ENCODE peak calls at places on chromosome 21, in six cellular contexts. U is NCI-H774; L is stimulated activated CD4-positive, alpha-beta T cell treated with anti-CD3 and anti-CD28 coated beads, TNF-alpha, amount 100 ng/mL, for 1 hour; P is Calu3; G is HCEC 1CT; I is T1000. X is an unnamed sample.

GRCh38 chr21:34924194-34924593 is 124.9 kb downstream of the RUNX1 start:
- DNase-seq in P (no peak), G (no peak), U (no peak), I (no peak), L (no peak), X (no peak)

GRCh38 chr21:21158376-21158918 is 160.2 kb downstream of the NCAM2 start:
- DNase-seq in P (no peak), G (no peak), L (no peak), I (no peak), U (no peak), X (no peak)

GRCh38 chr21:22200378-22201092 is 1202.3 kb downstream of the NCAM2 start:
- DNase-seq in U (no peak), P (no peak), G (no peak), L (no peak), I (no peak), X (no peak)

GRCh38 chr21:43361493-43362296 is 65.2 kb downstream of the SIK1 start:
- DNase-seq in U (no peak), L (no peak), I (no peak), P (no peak), G (no peak), X (no peak)

GRCh38 chr21:26840206-26840605 is 5.0 kb downstream of the ADAMTS1 start:
- DNase-seq in L (no peak), I (no peak), U (no peak), G (no peak), P (no peak), X (no peak)

GRCh38 chr21:15005391-15005790 is 59.4 kb downstream of the NRIP1 start:
- DNase-seq in L (no peak), G (peak; percentile 16), P (no peak), I (no peak), U (no peak), X (no peak)

GRCh38 chr21:17610862-17611261 is 1.8 kb downstream of the BTG3 start:
- DNase-seq in G (no peak), U (no peak), L (no peak), P (peak; percentile 2), I (no peak), X (no peak)

GRCh38 chr21:15138475-15138874 is 73.7 kb upstream of the NRIP1 start:
- DNase-seq in I (no peak), G (no peak), L (no peak), P (peak; percentile 28), U (peak; percentile 15), X (no peak)

GRCh38 chr21:33047231-33047630 is 21.5 kb downstream of the OLIG2 start:
- DNase-seq in U (no peak), P (no peak), I (no peak), L (no peak), G (peak; percentile 52), X (no peak)

GRCh38 chr21:15446193-15446592 is 283.6 kb upstream of the USP25 start:
- DNase-seq in G (no peak), L (no peak), U (no peak), I (no peak), P (no peak), X (no peak)

GRCh38 chr21:20507783-20508182 is 490.4 kb upstream of the NCAM2 start:
- DNase-seq in P (no peak), G (no peak), I (no peak), U (no peak), L (no peak), X (no peak)

GRCh38 chr21:41983229-41983628 is 26.9 kb downstream of the ZBTB21 start:
- DNase-seq in P (no peak), I (no peak), U (no peak), L (no peak), G (no peak), X (no peak)

GRCh38 chr21:45129231-45129923 is 55.0 kb downstream of the ADARB1 start:
- DNase-seq in P (peak; percentile 11), U (no peak), G (peak; percentile 80), L (no peak), I (no peak), X (no peak)

GRCh38 chr21:45338326-45339017 is 50.8 kb upstream of the POFUT2 start:
- DNase-seq in P (no peak), I (no peak), U (no peak), G (no peak), L (no peak), X (no peak)

GRCh38 chr21:17554619-17555472 is 42.0 kb downstream of the CXADR start:
- DNase-seq in I (no peak), G (no peak), U (no peak), P (no peak), L (no peak), X (peak; percentile 49)

GRCh38 chr21:36388076-36388475 is 2.9 kb downstream of the CHAF1B start:
- DNase-seq in I (no peak), P (no peak), U (no peak), G (no peak), L (no peak), X (no peak)

GRCh38 chr21:42269382-42269781 is 45.8 kb downstream of the TFF3 start:
- DNase-seq in P (no peak), U (no peak), G (no peak), L (no peak), I (no peak), X (no peak)

GRCh38 chr21:33767236-33767635 is 124.9 kb downstream of the ITSN1 start:
- DNase-seq in I (no peak), L (no peak), P (no peak), G (no peak), U (no peak), X (no peak)

GRCh38 chr21:38787461-38788274 is 18.1 kb upstream of the ETS2 start:
- DNase-seq in L (no peak), P (peak; percentile 89), G (peak; percentile 75), U (peak; percentile 52), I (peak; percentile 40), X (no peak)

GRCh38 chr21:36010801-36011200 is 49.5 kb downstream of the SETD4 start:
- DNase-seq in I (no peak), U (no peak), G (peak; percentile 35), L (no peak), P (peak; percentile 27), X (no peak)

GRCh38 chr21:36325373-36326010 is 5.5 kb downstream of the MORC3 start:
- DNase-seq in P (no peak), U (no peak), L (no peak), G (peak; percentile 42), I (no peak), X (no peak)

GRCh38 chr21:35268817-35269216 is 219.7 kb upstream of the RUNX1 start:
- DNase-seq in P (no peak), L (no peak), U (no peak), I (no peak), G (peak; percentile 55), X (no peak)

GRCh38 chr21:41927727-41928409 is 25.9 kb downstream of the C2CD2 start:
- DNase-seq in U (no peak), I (no peak), P (no peak), L (no peak), G (no peak), X (no peak)

GRCh38 chr21:34582506-34583150 is 32.3 kb downstream of the RCAN1 start:
- DNase-seq in P (peak; percentile 34), U (no peak), G (peak; percentile 70), I (no peak), L (no peak), X (no peak)

GRCh38 chr21:38831526-38832467 is 26.1 kb downstream of the ETS2 start:
- DNase-seq in L (no peak), U (no peak), P (peak; percentile 59), G (peak; percentile 98), I (peak; percentile 64), X (no peak)

GRCh38 chr21:38303300-38303699 is 46.5 kb downstream of the KCNJ15 start:
- DNase-seq in P (no peak), U (no peak), I (peak; percentile 36), G (peak; percentile 95), L (no peak), X (no peak)

GRCh38 chr21:46545911-46546310 is 59.0 kb downstream of the S100B start:
- DNase-seq in G (no peak), U (no peak), I (no peak), L (no peak), P (no peak), X (no peak)

GRCh38 chr21:38797470-38797869 is 8.3 kb upstream of the ETS2 start:
- DNase-seq in G (peak; percentile 40), L (no peak), P (peak; percentile 59), I (peak; percentile 33), U (no peak), X (no peak)

GRCh38 chr21:37758997-37759396 is 157.3 kb downstream of the KCNJ6 start:
- DNase-seq in P (peak; percentile 56), G (peak; percentile 49), U (peak; percentile 14), L (no peak), I (no peak), X (no peak)

GRCh38 chr21:15706686-15707085 is 23.1 kb upstream of the USP25 start:
- DNase-seq in U (no peak), L (no peak), I (peak; percentile 18), P (peak; percentile 58), G (peak; percentile 95), X (no peak)

X was measured in head of caudate nucleus.